ENCODE peak calls at places on chromosomes 4 and X, in six cellular contexts. One of them, this sample, is unnamed.

GRCh38 chrX:323721-324628 is 5.4 kb upstream of the GTPBP6 start:
- DNase-seq in EH: peak
- DNase-seq in choroid plexus epithelial cell: peak
- DNase-seq in GM03348: no peak
- DNase-seq in activated naive CD4-positive, alpha-beta T cell: no peak
- DNase-seq in fibroblast of villous mesenchyme: peak
- DNase-seq in this sample: peak

GRCh38 chr4:158496030-158496741 is 25.5 kb upstream of the RXFP1 start:
- DNase-seq in activated naive CD4-positive, alpha-beta T cell: no peak
- DNase-seq in choroid plexus epithelial cell: peak
- DNase-seq in fibroblast of villous mesenchyme: no peak
- DNase-seq in GM03348: peak
- DNase-seq in EH: no peak
- DNase-seq in this sample: peak

GRCh38 chr4:123892997-123893745 is 496.6 kb downstream of the SPRY1 start:
- DNase-seq in choroid plexus epithelial cell: peak
- DNase-seq in EH: peak
- DNase-seq in fibroblast of villous mesenchyme: peak
- DNase-seq in activated naive CD4-positive, alpha-beta T cell: no peak
- DNase-seq in GM03348: peak
- DNase-seq in this sample: peak

GRCh38 chr4:1249731-1250526 is 999 bp upstream of the CTBP1 start:
- DNase-seq in activated naive CD4-positive, alpha-beta T cell: peak
- DNase-seq in fibroblast of villous mesenchyme: peak
- DNase-seq in choroid plexus epithelial cell: peak
- DNase-seq in GM03348: peak
- DNase-seq in EH: peak
- DNase-seq in this sample: peak

GRCh38 chrX:114841051-114841450 is 176.4 kb downstream of the IL13RA2 start:
- DNase-seq in fibroblast of villous mesenchyme: peak
- DNase-seq in choroid plexus epithelial cell: peak
- DNase-seq in activated naive CD4-positive, alpha-beta T cell: no peak
- DNase-seq in EH: peak
- DNase-seq in GM03348: peak
- DNase-seq in this sample: no peak

GRCh38 chr4:110622841-110623709 is at the start of gene PITX2:
- DNase-seq in GM03348: peak
- DNase-seq in choroid plexus epithelial cell: peak
- DNase-seq in EH: peak
- DNase-seq in fibroblast of villous mesenchyme: peak
- DNase-seq in activated naive CD4-positive, alpha-beta T cell: no peak
- DNase-seq in this sample: peak

GRCh38 chr4:47926667-47927258 is 12.4 kb upstream of the NFXL1 start:
- DNase-seq in fibroblast of villous mesenchyme: peak
- DNase-seq in GM03348: peak
- DNase-seq in activated naive CD4-positive, alpha-beta T cell: peak
- DNase-seq in choroid plexus epithelial cell: peak
- DNase-seq in EH: peak
- DNase-seq in this sample: peak

GRCh38 chr4:15344041-15344440 is 83.8 kb upstream of the C1QTNF7 start:
- DNase-seq in activated naive CD4-positive, alpha-beta T cell: no peak
- DNase-seq in choroid plexus epithelial cell: peak
- DNase-seq in fibroblast of villous mesenchyme: peak
- DNase-seq in EH: peak
- DNase-seq in GM03348: peak
- DNase-seq in this sample: peak

GRCh38 chrX:7109838-7110793 is 37.4 kb upstream of the STS start:
- DNase-seq in EH: no peak
- DNase-seq in GM03348: no peak
- DNase-seq in activated naive CD4-positive, alpha-beta T cell: no peak
- DNase-seq in choroid plexus epithelial cell: no peak
- DNase-seq in fibroblast of villous mesenchyme: peak
- DNase-seq in this sample: no peak

GRCh38 chr4:86366920-86367319 is 7.1 kb upstream of the MAPK10 start:
- DNase-seq in fibroblast of villous mesenchyme: no peak
- DNase-seq in activated naive CD4-positive, alpha-beta T cell: no peak
- DNase-seq in GM03348: no peak
- DNase-seq in EH: no peak
- DNase-seq in choroid plexus epithelial cell: no peak
- DNase-seq in this sample: no peak

GRCh38 chrX:108224727-108225455 is 133.3 kb downstream of the ATG4A start:
- DNase-seq in EH: peak
- DNase-seq in activated naive CD4-positive, alpha-beta T cell: no peak
- DNase-seq in choroid plexus epithelial cell: peak
- DNase-seq in GM03348: peak
- DNase-seq in fibroblast of villous mesenchyme: peak
- DNase-seq in this sample: peak

GRCh38 chrX:67893931-67894330 is 350.1 kb downstream of the AR start:
- DNase-seq in activated naive CD4-positive, alpha-beta T cell: no peak
- DNase-seq in fibroblast of villous mesenchyme: peak
- DNase-seq in EH: no peak
- DNase-seq in choroid plexus epithelial cell: peak
- DNase-seq in GM03348: no peak
- DNase-seq in this sample: peak

GRCh38 chrX:54928876-54929275 is 8.3 kb downstream of the TRO start:
- DNase-seq in activated naive CD4-positive, alpha-beta T cell: no peak
- DNase-seq in fibroblast of villous mesenchyme: no peak
- DNase-seq in choroid plexus epithelial cell: no peak
- DNase-seq in EH: no peak
- DNase-seq in GM03348: no peak
- DNase-seq in this sample: no peak

GRCh38 chr4:180054291-180054690 is 2188.9 kb upstream of the TENM3 start:
- DNase-seq in EH: no peak
- DNase-seq in choroid plexus epithelial cell: no peak
- DNase-seq in activated naive CD4-positive, alpha-beta T cell: no peak
- DNase-seq in GM03348: no peak
- DNase-seq in fibroblast of villous mesenchyme: no peak
- DNase-seq in this sample: no peak

GRCh38 chr4:185504098-185505047 is 30.9 kb downstream of the PDLIM3 start:
- DNase-seq in fibroblast of villous mesenchyme: peak
- DNase-seq in GM03348: no peak
- DNase-seq in EH: peak
- DNase-seq in choroid plexus epithelial cell: peak
- DNase-seq in activated naive CD4-positive, alpha-beta T cell: no peak
- DNase-seq in this sample: peak

GRCh38 chr4:5893591-5893990 is 705 bp upstream of the CRMP1 start:
- DNase-seq in activated naive CD4-positive, alpha-beta T cell: no peak
- DNase-seq in GM03348: no peak
- DNase-seq in choroid plexus epithelial cell: no peak
- DNase-seq in fibroblast of villous mesenchyme: no peak
- DNase-seq in EH: no peak
- DNase-seq in this sample: no peak

GRCh38 chr4:6686104-6686787 is 7.4 kb upstream of the S100P start:
- DNase-seq in choroid plexus epithelial cell: no peak
- DNase-seq in activated naive CD4-positive, alpha-beta T cell: no peak
- DNase-seq in GM03348: no peak
- DNase-seq in fibroblast of villous mesenchyme: no peak
- DNase-seq in EH: no peak
- DNase-seq in this sample: no peak

GRCh38 chr4:77699731-77700210 is 94.2 kb downstream of the CXCL13 start:
- DNase-seq in activated naive CD4-positive, alpha-beta T cell: no peak
- DNase-seq in EH: peak
- DNase-seq in choroid plexus epithelial cell: peak
- DNase-seq in GM03348: peak
- DNase-seq in fibroblast of villous mesenchyme: peak
- DNase-seq in this sample: peak

GRCh38 chr4:119477412-119478053 is 151.1 kb downstream of the PDE5A start:
- DNase-seq in fibroblast of villous mesenchyme: no peak
- DNase-seq in activated naive CD4-positive, alpha-beta T cell: no peak
- DNase-seq in EH: no peak
- DNase-seq in GM03348: no peak
- DNase-seq in choroid plexus epithelial cell: peak
- DNase-seq in this sample: peak

GRCh38 chr4:119152741-119153140 is 17.1 kb downstream of the MYOZ2 start:
- DNase-seq in activated naive CD4-positive, alpha-beta T cell: no peak
- DNase-seq in GM03348: no peak
- DNase-seq in choroid plexus epithelial cell: no peak
- DNase-seq in fibroblast of villous mesenchyme: peak
- DNase-seq in EH: no peak
- DNase-seq in this sample: no peak

GRCh38 chr4:57501715-57502114 is 391.5 kb upstream of the IGFBP7 start:
- DNase-seq in activated naive CD4-positive, alpha-beta T cell: no peak
- DNase-seq in fibroblast of villous mesenchyme: no peak
- DNase-seq in GM03348: no peak
- DNase-seq in EH: peak
- DNase-seq in choroid plexus epithelial cell: peak
- DNase-seq in this sample: peak

GRCh38 chrX:94961730-94962129 is 1287.7 kb downstream of the FAM133A start:
- DNase-seq in fibroblast of villous mesenchyme: no peak
- DNase-seq in GM03348: no peak
- DNase-seq in EH: no peak
- DNase-seq in activated naive CD4-positive, alpha-beta T cell: no peak
- DNase-seq in choroid plexus epithelial cell: no peak
- DNase-seq in this sample: no peak

GRCh38 chrX:74343970-74344622 is 40.1 kb downstream of the ZCCHC13 start:
- DNase-seq in choroid plexus epithelial cell: peak
- DNase-seq in activated naive CD4-positive, alpha-beta T cell: no peak
- DNase-seq in fibroblast of villous mesenchyme: peak
- DNase-seq in GM03348: peak
- DNase-seq in EH: peak
- DNase-seq in this sample: peak

GRCh38 chr4:98638661-98639060 is 19.8 kb downstream of the TSPAN5 start:
- DNase-seq in activated naive CD4-positive, alpha-beta T cell: no peak
- DNase-seq in GM03348: no peak
- DNase-seq in fibroblast of villous mesenchyme: no peak
- DNase-seq in EH: no peak
- DNase-seq in choroid plexus epithelial cell: no peak
- DNase-seq in this sample: peak

GRCh38 chr4:1809754-1810502 is 16.8 kb downstream of the FGFR3 start:
- DNase-seq in fibroblast of villous mesenchyme: peak
- DNase-seq in activated naive CD4-positive, alpha-beta T cell: peak
- DNase-seq in EH: peak
- DNase-seq in choroid plexus epithelial cell: peak
- DNase-seq in GM03348: peak
- DNase-seq in this sample: peak

GRCh38 chr4:9923195-9923812 is 98.0 kb downstream of the SLC2A9 start:
- DNase-seq in activated naive CD4-positive, alpha-beta T cell: no peak
- DNase-seq in choroid plexus epithelial cell: no peak
- DNase-seq in GM03348: no peak
- DNase-seq in fibroblast of villous mesenchyme: no peak
- DNase-seq in EH: no peak
- DNase-seq in this sample: no peak

GRCh38 chr4:123672987-123673386 is 276.4 kb downstream of the SPRY1 start:
- DNase-seq in EH: peak
- DNase-seq in GM03348: peak
- DNase-seq in fibroblast of villous mesenchyme: peak
- DNase-seq in activated naive CD4-positive, alpha-beta T cell: no peak
- DNase-seq in choroid plexus epithelial cell: peak
- DNase-seq in this sample: peak

GRCh38 chr4:159153669-159154068 is 50.8 kb downstream of the RAPGEF2 start:
- DNase-seq in EH: no peak
- DNase-seq in choroid plexus epithelial cell: no peak
- DNase-seq in fibroblast of villous mesenchyme: no peak
- DNase-seq in activated naive CD4-positive, alpha-beta T cell: no peak
- DNase-seq in GM03348: no peak
- DNase-seq in this sample: no peak

GRCh38 chrX:104307341-104307740 is 52.6 kb upstream of the ESX1 start:
- DNase-seq in fibroblast of villous mesenchyme: no peak
- DNase-seq in GM03348: no peak
- DNase-seq in EH: no peak
- DNase-seq in choroid plexus epithelial cell: no peak
- DNase-seq in activated naive CD4-positive, alpha-beta T cell: no peak
- DNase-seq in this sample: no peak

GRCh38 chr4:117835566-117835965 is 198.7 kb upstream of the NDST3 start:
- DNase-seq in GM03348: no peak
- DNase-seq in EH: no peak
- DNase-seq in activated naive CD4-positive, alpha-beta T cell: no peak
- DNase-seq in choroid plexus epithelial cell: no peak
- DNase-seq in fibroblast of villous mesenchyme: no peak
- DNase-seq in this sample: no peak

This sample was measured in cardiac fibroblast.